ENCODE peak calls at places on chromosome 9, in ten cellular contexts. P is keratinocyte; T is HFFc6; V is AG04449; M is HCT116; W is adrenal gland; O is CD4-positive, alpha-beta T cell; U is left ventricle myocardium inferior; Q is esophagus squamous epithelium; L is GM12865. B is an unnamed sample.

GRCh38 chr9:19894975-19895374 is 106.1 kb upstream of the SLC24A2 start:
- DNase-seq in O (no peak), T (no peak), Q (no peak), L (no peak), W (no peak), U (no peak), P (no peak), M (no peak), V (peak), B (no peak)

GRCh38 chr9:13244190-13244589 is 35.3 kb downstream of the MPDZ start:
- DNase-seq in M (no peak), O (no peak), V (no peak), P (no peak), U (no peak), L (no peak), W (no peak), T (no peak), Q (no peak), B (no peak)

GRCh38 chr9:77896269-77897245 is 135.1 kb downstream of the GNAQ start:
- DNase-seq in V (no peak), P (no peak), O (no peak), W (no peak), M (no peak), U (no peak), T (no peak), Q (no peak), L (no peak), B (no peak)

GRCh38 chr9:23814243-23814642 is 11.8 kb downstream of the ELAVL2 start:
- DNase-seq in P (no peak), V (no peak), U (no peak), Q (no peak), L (no peak), W (no peak), O (no peak), T (no peak), M (no peak), B (no peak)

GRCh38 chr9:1018121-1018520 is 32.0 kb upstream of the DMRT2 start:
- DNase-seq in L (peak), U (no peak), M (peak), V (no peak), Q (no peak), O (no peak), T (peak), P (no peak), W (no peak), B (no peak)

GRCh38 chr9:112404367-112404979 is 24.6 kb downstream of the HSDL2 start:
- DNase-seq in U (no peak), O (no peak), W (no peak), P (no peak), L (no peak), Q (no peak), V (peak), T (no peak), M (no peak), B (no peak)

GRCh38 chr9:123339666-123340414 is 16.2 kb upstream of the CRB2 start:
- DNase-seq in Q (no peak), P (no peak), T (no peak), W (no peak), O (peak), L (peak), U (no peak), M (no peak), V (no peak), B (no peak)

GRCh38 chr9:105620996-105621395 is 41.3 kb upstream of the TAL2 start:
- DNase-seq in T (no peak), U (no peak), O (no peak), V (no peak), L (no peak), Q (no peak), W (no peak), P (no peak), M (no peak), B (no peak)

GRCh38 chr9:99515087-99515486 is 293.0 kb downstream of the SEC61B start:
- DNase-seq in V (no peak), P (no peak), Q (no peak), W (no peak), U (no peak), L (peak), O (no peak), M (no peak), T (no peak), B (no peak)

GRCh38 chr9:83043583-83043982 is 19.4 kb downstream of the RASEF start:
- DNase-seq in U (no peak), T (no peak), Q (no peak), P (no peak), L (no peak), O (no peak), M (no peak), W (no peak), V (no peak), B (no peak)

GRCh38 chr9:84501587-84501986 is 161.0 kb upstream of the SLC28A3 start:
- DNase-seq in U (no peak), L (no peak), M (no peak), W (no peak), P (no peak), V (no peak), O (no peak), Q (no peak), T (no peak), B (no peak)

GRCh38 chr9:26892251-26893029 is at the start of gene CAAP1:
- DNase-seq in W (peak), M (peak), V (peak), O (peak), T (peak), Q (peak), U (peak), L (peak), P (peak), B (peak)

GRCh38 chr9:114312513-114312875 is 10.4 kb upstream of the ORM1 start:
- DNase-seq in M (no peak), T (no peak), P (no peak), V (no peak), O (no peak), L (no peak), W (no peak), U (no peak), Q (no peak), B (no peak)

GRCh38 chr9:94734054-94734754 is 7.7 kb downstream of the AOPEP start:
- DNase-seq in U (no peak), P (no peak), T (no peak), Q (no peak), M (no peak), L (no peak), W (peak), V (no peak), O (no peak), B (no peak)

GRCh38 chr9:130465383-130466096 is 20.8 kb downstream of the ASS1 start:
- DNase-seq in L (no peak), Q (no peak), T (no peak), W (no peak), U (no peak), M (no peak), V (no peak), O (no peak), P (no peak), B (no peak)

GRCh38 chr9:133844431-133844830 is 106.3 kb upstream of the SARDH start:
- DNase-seq in L (no peak), T (no peak), M (no peak), U (no peak), O (no peak), P (no peak), Q (no peak), V (no peak), W (no peak), B (no peak)

GRCh38 chr9:107198718-107199117 is 84.4 kb upstream of the RAD23B start:
- DNase-seq in T (no peak), W (no peak), L (no peak), O (no peak), Q (no peak), U (no peak), P (no peak), V (no peak), M (no peak), B (no peak)
- TF ChIP-seq CTCF in T (no peak), W (no peak), L (no peak), O (no peak), Q (no peak), U (no peak), P (no peak), V (no peak), M (no peak), B (no peak)

GRCh38 chr9:29830815-29831214 is 2257.5 kb upstream of the C9orf72 start:
- DNase-seq in V (no peak), P (no peak), L (no peak), W (peak), M (peak), T (peak), U (no peak), O (no peak), Q (no peak), B (peak)
- TF ChIP-seq CTCF in V (no peak), P (peak), L (peak), W (peak), M (peak), T (peak), U (no peak), O (no peak), Q (peak), B (peak)

GRCh38 chr9:93061791-93062299 is 3.3 kb downstream of the SUSD3 start:
- DNase-seq in O (no peak), W (no peak), Q (no peak), M (no peak), T (no peak), L (peak), V (no peak), P (no peak), U (no peak), B (no peak)
- TF ChIP-seq CTCF in O (no peak), W (no peak), Q (no peak), M (peak), T (no peak), L (peak), V (no peak), P (no peak), U (no peak), B (no peak)

GRCh38 chr9:127283917-127284316 is 19.3 kb downstream of the GARNL3 start:
- DNase-seq in U (no peak), L (peak), V (no peak), O (no peak), Q (no peak), P (no peak), T (peak), M (no peak), W (peak), B (no peak)
- TF ChIP-seq CTCF in U (peak), L (peak), V (peak), O (no peak), Q (no peak), P (peak), T (peak), M (peak), W (peak), B (peak)

GRCh38 chr9:7119612-7120011 is 361.8 kb downstream of the KDM4C start:
- DNase-seq in U (no peak), O (no peak), Q (no peak), L (no peak), M (no peak), T (no peak), V (no peak), W (no peak), P (no peak), B (no peak)
- TF ChIP-seq CTCF in U (no peak), O (no peak), Q (no peak), L (no peak), M (no peak), T (no peak), V (no peak), W (no peak), P (no peak), B (no peak)

GRCh38 chr9:91905958-91906585 is 44.0 kb downstream of the ROR2 start:
- DNase-seq in Q (no peak), P (no peak), O (peak), V (no peak), W (peak), L (no peak), M (no peak), T (no peak), U (peak), B (no peak)

GRCh38 chr9:91905237-91905650 is 44.8 kb downstream of the ROR2 start:
- DNase-seq in U (no peak), L (no peak), V (no peak), O (no peak), M (no peak), Q (no peak), T (no peak), W (no peak), P (no peak), B (no peak)

GRCh38 chr9:91908746-91909145 is 41.3 kb downstream of the ROR2 start:
- DNase-seq in Q (no peak), L (no peak), P (no peak), W (no peak), O (no peak), T (no peak), U (no peak), V (no peak), M (no peak), B (no peak)

GRCh38 chr9:91908293-91908623 is 41.8 kb downstream of the ROR2 start:
- DNase-seq in M (no peak), T (no peak), U (no peak), V (no peak), L (no peak), O (no peak), W (no peak), P (no peak), Q (no peak), B (no peak)

GRCh38 chr9:91907387-91908292 is 42.4 kb downstream of the ROR2 start:
- DNase-seq in P (no peak), L (no peak), O (no peak), M (no peak), W (no peak), V (no peak), U (no peak), Q (no peak), T (no peak), B (no peak)
- TF ChIP-seq CTCF in P (no peak), L (no peak), O (no peak), M (no peak), W (no peak), V (no peak), U (no peak), Q (no peak), T (no peak), B (no peak)

DNA sequence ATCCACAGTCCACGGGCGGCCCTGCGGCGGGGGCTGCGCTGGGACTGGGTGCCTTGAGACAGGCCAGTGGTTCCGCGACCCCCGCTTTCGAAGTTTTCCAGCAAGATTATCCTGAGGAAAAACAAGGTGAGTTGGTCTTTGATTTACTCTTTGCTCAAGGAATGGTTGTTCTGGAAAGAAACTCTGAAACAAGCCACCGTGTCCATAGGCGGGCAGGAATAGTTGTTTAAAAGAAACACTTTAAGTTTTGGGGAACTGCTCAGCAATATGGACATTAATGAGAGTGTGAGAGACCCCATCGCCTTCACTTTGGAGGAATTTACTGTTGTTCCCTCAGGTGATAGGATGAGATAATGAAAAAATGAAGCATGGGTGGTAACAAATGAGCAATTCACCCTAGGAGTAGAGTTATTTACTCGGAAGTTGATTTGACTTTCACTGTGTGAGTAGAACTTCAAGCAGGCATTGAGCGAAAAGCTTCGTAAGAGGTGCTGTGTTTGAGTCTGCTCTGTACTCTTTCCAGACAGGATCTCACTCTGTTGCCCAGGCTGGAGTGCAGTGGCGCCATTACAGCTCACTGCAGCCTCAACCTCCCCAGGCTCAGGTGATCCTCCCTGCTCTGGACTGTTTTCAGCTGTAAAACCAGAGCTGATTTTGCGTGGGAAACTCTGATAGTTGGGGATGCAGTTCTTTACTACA is 1.1 kb downstream of the DMRTA1 start:
- DNase-seq in U (no peak), P (no peak), Q (no peak), O (no peak), W (no peak), T (no peak), L (no peak), M (no peak), V (no peak), B (no peak)
- TF ChIP-seq CTCF in U (no peak), P (no peak), Q (no peak), O (no peak), W (no peak), T (no peak), L (no peak), M (no peak), V (no peak), B (no peak)

DNA sequence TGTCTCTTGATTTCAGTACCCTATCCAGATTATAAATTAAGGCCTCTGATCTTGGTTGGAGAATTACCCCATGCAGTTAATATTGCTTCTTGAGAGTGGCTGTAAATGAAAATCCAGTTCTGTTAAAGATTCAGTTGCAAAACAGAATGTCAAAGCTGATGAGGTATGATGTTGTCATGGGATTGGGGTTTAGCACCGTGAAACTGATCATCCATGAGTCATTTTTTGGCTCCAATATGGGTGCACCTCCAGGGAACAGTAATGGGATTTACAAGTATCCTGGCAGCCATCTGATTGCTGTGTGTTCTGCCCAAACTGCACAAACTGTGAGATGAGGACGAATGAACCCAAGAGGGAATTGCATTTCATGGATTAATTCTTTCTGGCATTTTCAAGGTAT is 214.8 kb downstream of the GAS1 start:
- DNase-seq in O (no peak), L (no peak), T (peak), P (peak), M (no peak), Q (no peak), V (no peak), W (peak), U (no peak), B (no peak)
- TF ChIP-seq CTCF in O (no peak), L (no peak), T (no peak), P (no peak), M (no peak), Q (no peak), V (no peak), W (no peak), U (no peak), B (no peak)

GRCh38 chr9:137254624-137255447 is at the start of gene NELFB:
- DNase-seq in P (no peak), U (peak), M (no peak), Q (no peak), O (peak), T (peak), V (no peak), L (peak), W (peak), B (peak)
- TF ChIP-seq CTCF in P (no peak), U (peak), M (no peak), Q (peak), O (no peak), T (peak), V (no peak), L (no peak), W (no peak), B (no peak)

B was measured in LNCaP clone FGC.